ENCODE peak calls at places on chromosomes 16 and 17, in eight cellular contexts. T is HTR-8/SVneo; O is iris pigment epithelial cell; L is EL; A is smooth muscle cell of the brain vasculature; D is stimulated activated naive B cell treated with anti-CD40 and anti-IgM and Interleukin-4, amounts not matched to agents 10 μg/mL and 1 μg/mL and 100 μg/mL, for 72 hours; P is NCI-H69; I is SK-N-SH. H is an unnamed sample.

GRCh38 chr17:45293413-45294211 is 23.2 kb downstream of the MAP3K14 start:
- DNase-seq in D (no peak), O (peak; percentile 92), L (peak; percentile 97), T (peak; percentile 93), I (no peak), P (peak; percentile 28), A (peak; percentile 79), H (peak; percentile 98)

GRCh38 chr17:38454528-38454927 is 26.3 kb downstream of the ARHGAP23 start:
- DNase-seq in A (no peak), I (peak; percentile 84), D (no peak), O (peak; percentile 80), T (peak; percentile 90), L (peak; percentile 91), P (peak; percentile 59), H (peak; percentile 83)

GRCh38 chr17:7835818-7836595 is 2.0 kb downstream of the KDM6B start:
- DNase-seq in O (peak; percentile 44), A (no peak), T (no peak), P (peak; percentile 77), D (no peak), L (peak; percentile 76), I (peak; percentile 55), H (peak; percentile 49)

GRCh38 chr17:65533056-65533745 is 28.2 kb downstream of the AXIN2 start:
- DNase-seq in O (no peak), D (no peak), P (no peak), I (no peak), A (no peak), L (no peak), T (no peak), H (no peak)

GRCh38 chr16:88499314-88499713 is 46.2 kb downstream of the ZFPM1 start:
- DNase-seq in O (no peak), I (no peak), L (no peak), A (no peak), T (no peak), P (no peak), D (no peak), H (no peak)

GRCh38 chr16:66298006-66298405 is 68.5 kb upstream of the CDH5 start:
- DNase-seq in D (no peak), L (no peak), T (no peak), I (no peak), O (no peak), A (no peak), P (no peak), H (no peak)

GRCh38 chr16:10009691-10010090 is 172.5 kb downstream of the GRIN2A start:
- DNase-seq in T (no peak), L (no peak), P (no peak), I (no peak), D (no peak), O (no peak), A (no peak), H (no peak)

GRCh38 chr16:50600582-50601283 is 52.5 kb downstream of the NKD1 start:
- DNase-seq in T (no peak), A (no peak), I (no peak), D (no peak), L (no peak), O (no peak), P (no peak), H (no peak)

GRCh38 chr16:60929-61878 is 7.6 kb downstream of the SNRNP25 start:
- DNase-seq in A (no peak), D (no peak), O (no peak), L (no peak), I (no peak), P (peak; percentile 64), T (no peak), H (no peak)

GRCh38 chr17:40319651-40320550 is 10.9 kb downstream of the RARA start:
- DNase-seq in T (no peak), D (no peak), O (no peak), P (no peak), I (peak; percentile 17), L (no peak), A (no peak), H (peak; percentile 52)

GRCh38 chr17:28948873-28949184 is 2.5 kb downstream of the PHF12 start:
- DNase-seq in O (peak; percentile 52), A (no peak), P (no peak), L (no peak), D (no peak), T (no peak), I (no peak), H (peak; percentile 40)

GRCh38 chr17:35930211-35931065 is at the start of gene RDM1:
- DNase-seq in D (peak; percentile 80), P (peak; percentile 96), L (peak; percentile 85), A (no peak), T (peak; percentile 97), I (peak; percentile 92), O (peak; percentile 53), H (peak; percentile 42)

H was measured in fibroblast of mammary gland.